ENCODE peak calls at places on chromosomes 6 and 20, in nine cellular contexts. One of them, this sample, is unnamed.

GRCh38 chr20:64080813-64081619 is 1.1 kb downstream of the OPRL1 start:
- DNase-seq in adrenal gland: no peak
- DNase-seq in heart left ventricle: no peak
- DNase-seq in H9: no peak
- DNase-seq in mucosa of descending colon: no peak
- DNase-seq in breast epithelium: no peak
- DNase-seq in pancreas: no peak
- DNase-seq in body of pancreas: no peak
- DNase-seq in adipocyte: no peak
- DNase-seq in this sample: no peak

GRCh38 chr6:100470721-100471120 is 6.0 kb upstream of the SIM1 start:
- DNase-seq in adrenal gland: no peak
- DNase-seq in heart left ventricle: no peak
- DNase-seq in H9: no peak
- DNase-seq in mucosa of descending colon: no peak
- DNase-seq in breast epithelium: no peak
- DNase-seq in pancreas: no peak
- DNase-seq in body of pancreas: no peak
- DNase-seq in adipocyte: no peak
- DNase-seq in this sample: peak; percentile 8

GRCh38 chr6:163193326-163193725 is 221.2 kb upstream of the QKI start:
- DNase-seq in adrenal gland: no peak
- DNase-seq in heart left ventricle: no peak
- DNase-seq in H9: no peak
- DNase-seq in mucosa of descending colon: no peak
- DNase-seq in breast epithelium: no peak
- DNase-seq in pancreas: no peak
- DNase-seq in body of pancreas: no peak
- DNase-seq in adipocyte: no peak
- DNase-seq in this sample: no peak

GRCh38 chr20:48038703-48039102 is 253.4 kb upstream of the SULF2 start:
- DNase-seq in adrenal gland: no peak
- DNase-seq in heart left ventricle: no peak
- DNase-seq in H9: no peak
- DNase-seq in mucosa of descending colon: no peak
- DNase-seq in breast epithelium: no peak
- DNase-seq in pancreas: no peak
- DNase-seq in body of pancreas: no peak
- DNase-seq in adipocyte: no peak
- DNase-seq in this sample: no peak

GRCh38 chr20:21808863-21809664 is 103.6 kb downstream of the PAX1 start:
- DNase-seq in adrenal gland: peak; percentile 45
- DNase-seq in heart left ventricle: peak; percentile 25
- DNase-seq in H9: peak; percentile 80
- DNase-seq in mucosa of descending colon: peak; percentile 56
- DNase-seq in breast epithelium: peak; percentile 61
- DNase-seq in pancreas: peak; percentile 5
- DNase-seq in body of pancreas: peak; percentile 38
- DNase-seq in adipocyte: no peak
- DNase-seq in this sample: peak; percentile 6

GRCh38 chr6:128039542-128039941 is 138.7 kb upstream of the THEMIS start:
- DNase-seq in adrenal gland: no peak
- DNase-seq in heart left ventricle: no peak
- DNase-seq in H9: no peak
- DNase-seq in mucosa of descending colon: no peak
- DNase-seq in breast epithelium: no peak
- DNase-seq in pancreas: no peak
- DNase-seq in body of pancreas: no peak
- DNase-seq in adipocyte: no peak
- DNase-seq in this sample: no peak

GRCh38 chr6:32126880-32127279 is 1.2 kb downstream of the ATF6B start:
- DNase-seq in adrenal gland: no peak
- DNase-seq in heart left ventricle: no peak
- DNase-seq in H9: no peak
- DNase-seq in mucosa of descending colon: no peak
- DNase-seq in breast epithelium: no peak
- DNase-seq in pancreas: no peak
- DNase-seq in body of pancreas: no peak
- DNase-seq in adipocyte: no peak
- DNase-seq in this sample: no peak

GRCh38 chr6:161273356-161273751 is 507 bp downstream of the AGPAT4 start:
- DNase-seq in adrenal gland: peak; percentile 22
- DNase-seq in heart left ventricle: no peak
- DNase-seq in H9: no peak
- DNase-seq in mucosa of descending colon: no peak
- DNase-seq in breast epithelium: no peak
- DNase-seq in pancreas: peak; percentile 7
- DNase-seq in body of pancreas: peak; percentile 25
- DNase-seq in adipocyte: peak; percentile 77
- DNase-seq in this sample: peak; percentile 26

GRCh38 chr6:37347177-37348145 is 6.3 kb upstream of the RNF8 start:
- DNase-seq in adrenal gland: no peak
- DNase-seq in heart left ventricle: no peak
- DNase-seq in H9: no peak
- DNase-seq in mucosa of descending colon: no peak
- DNase-seq in breast epithelium: no peak
- DNase-seq in pancreas: no peak
- DNase-seq in body of pancreas: no peak
- DNase-seq in adipocyte: no peak
- DNase-seq in this sample: no peak
- H3K4me1 ChIP-seq in adrenal gland: no peaks in the 10 kb centered on the region
- H3K4me1 ChIP-seq in heart left ventricle: no peaks in the 10 kb centered on the region
- H3K4me1 ChIP-seq in H9: no peaks in the 10 kb centered on the region
- H3K4me1 ChIP-seq in mucosa of descending colon: no peaks in the 10 kb centered on the region
- H3K4me1 ChIP-seq in breast epithelium: no peaks in the 10 kb centered on the region
- H3K4me1 ChIP-seq in pancreas: no peaks in the 10 kb centered on the region
- H3K4me1 ChIP-seq in body of pancreas: no peaks in the 10 kb centered on the region
- H3K4me1 ChIP-seq in adipocyte: no peaks in the 10 kb centered on the region
- H3K4me1 ChIP-seq in this sample: no peaks in the 10 kb centered on the region

GRCh38 chr6:34059136-34059731 is 86.7 kb downstream of the GRM4 start:
- DNase-seq in adrenal gland: no peak
- DNase-seq in heart left ventricle: no peak
- DNase-seq in H9: no peak
- DNase-seq in mucosa of descending colon: no peak
- DNase-seq in breast epithelium: no peak
- DNase-seq in pancreas: no peak
- DNase-seq in body of pancreas: no peak
- DNase-seq in adipocyte: peak; percentile 33
- DNase-seq in this sample: no peak
- H3K4me1 ChIP-seq in adrenal gland: no peaks in the 10 kb centered on the region
- H3K4me1 ChIP-seq in heart left ventricle: peaks cover 4% of the 10 kb centered on the region
- H3K4me1 ChIP-seq in H9: no peaks in the 10 kb centered on the region
- H3K4me1 ChIP-seq in mucosa of descending colon: no peaks in the 10 kb centered on the region
- H3K4me1 ChIP-seq in breast epithelium: no peaks in the 10 kb centered on the region
- H3K4me1 ChIP-seq in pancreas: no peaks in the 10 kb centered on the region
- H3K4me1 ChIP-seq in body of pancreas: peaks cover 4% of the 10 kb centered on the region
- H3K4me1 ChIP-seq in adipocyte: no peaks in the 10 kb centered on the region
- H3K4me1 ChIP-seq in this sample: peaks cover under 1% of the 10 kb centered on the region

GRCh38 chr6:79601020-79601609 is 30.0 kb upstream of the SH3BGRL2 start:
- DNase-seq in adrenal gland: no peak
- DNase-seq in heart left ventricle: no peak
- DNase-seq in H9: no peak
- DNase-seq in mucosa of descending colon: no peak
- DNase-seq in breast epithelium: no peak
- DNase-seq in pancreas: no peak
- DNase-seq in body of pancreas: peak; percentile 37
- DNase-seq in adipocyte: peak; percentile 74
- DNase-seq in this sample: peak; percentile 83
- H3K4me1 ChIP-seq in adrenal gland: no peaks in the 10 kb centered on the region
- H3K4me1 ChIP-seq in heart left ventricle: no peaks in the 10 kb centered on the region
- H3K4me1 ChIP-seq in H9: no peaks in the 10 kb centered on the region
- H3K4me1 ChIP-seq in mucosa of descending colon: peaks cover 33% of the 10 kb centered on the region
- H3K4me1 ChIP-seq in breast epithelium: no peaks in the 10 kb centered on the region
- H3K4me1 ChIP-seq in pancreas: peaks cover 19% of the 10 kb centered on the region
- H3K4me1 ChIP-seq in body of pancreas: peaks cover 25% of the 10 kb centered on the region
- H3K4me1 ChIP-seq in adipocyte: no peaks in the 10 kb centered on the region
- H3K4me1 ChIP-seq in this sample: peaks cover 16% of the 10 kb centered on the region

DNA sequence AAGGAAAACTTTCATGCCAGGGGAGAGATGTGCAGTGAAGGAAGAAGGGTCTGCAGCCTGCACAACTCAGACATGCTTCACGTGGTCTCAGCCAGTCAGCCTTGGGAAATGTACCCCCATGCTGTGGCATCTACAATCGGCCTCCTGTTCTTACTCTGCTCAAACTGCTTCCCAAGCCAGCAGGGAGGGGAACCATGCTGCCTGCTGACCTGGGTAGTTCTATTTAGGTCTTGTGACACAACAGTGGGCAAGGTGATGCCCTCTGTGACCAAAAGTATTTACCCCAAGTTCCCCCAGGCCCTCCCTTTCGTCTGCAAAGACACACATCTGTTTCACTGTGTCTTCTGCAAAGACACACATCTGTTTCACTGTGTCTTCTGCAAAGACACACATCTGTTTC is 106.9 kb downstream of the SLC23A2 start:
- DNase-seq in adrenal gland: no peak
- DNase-seq in heart left ventricle: no peak
- DNase-seq in H9: no peak
- DNase-seq in mucosa of descending colon: no peak
- DNase-seq in breast epithelium: no peak
- DNase-seq in pancreas: no peak
- DNase-seq in body of pancreas: no peak
- DNase-seq in adipocyte: no peak
- DNase-seq in this sample: no peak
- H3K4me1 ChIP-seq in adrenal gland: peaks cover 27% of the 10 kb centered on the region
- H3K4me1 ChIP-seq in heart left ventricle: peaks cover 3% of the 10 kb centered on the region
- H3K4me1 ChIP-seq in H9: peaks cover 2% of the 10 kb centered on the region
- H3K4me1 ChIP-seq in mucosa of descending colon: peaks cover 18% of the 10 kb centered on the region
- H3K4me1 ChIP-seq in breast epithelium: no peaks in the 10 kb centered on the region
- H3K4me1 ChIP-seq in pancreas: no peaks in the 10 kb centered on the region
- H3K4me1 ChIP-seq in body of pancreas: no peaks in the 10 kb centered on the region
- H3K4me1 ChIP-seq in adipocyte: peaks cover 15% of the 10 kb centered on the region
- H3K4me1 ChIP-seq in this sample: peaks cover 27% of the 10 kb centered on the region

GRCh38 chr6:6723792-6724318 is 135.3 kb downstream of the LY86 start:
- DNase-seq in adrenal gland: no peak
- DNase-seq in heart left ventricle: no peak
- DNase-seq in H9: no peak
- DNase-seq in mucosa of descending colon: no peak
- DNase-seq in breast epithelium: no peak
- DNase-seq in pancreas: no peak
- DNase-seq in body of pancreas: peak; percentile 28
- DNase-seq in adipocyte: no peak
- DNase-seq in this sample: no peak

GRCh38 chr6:6724319-6725119 is 136.0 kb downstream of the LY86 start:
- DNase-seq in adrenal gland: peak; percentile 82
- DNase-seq in heart left ventricle: peak; percentile 75
- DNase-seq in H9: peak; percentile 80
- DNase-seq in mucosa of descending colon: peak; percentile 76
- DNase-seq in breast epithelium: no peak
- DNase-seq in pancreas: peak; percentile 63
- DNase-seq in body of pancreas: peak; percentile 82
- DNase-seq in adipocyte: peak; percentile 86
- DNase-seq in this sample: peak; percentile 73

GRCh38 chr6:6722195-6722594 is 133.7 kb downstream of the LY86 start:
- DNase-seq in adrenal gland: no peak
- DNase-seq in heart left ventricle: no peak
- DNase-seq in H9: no peak
- DNase-seq in mucosa of descending colon: no peak
- DNase-seq in breast epithelium: no peak
- DNase-seq in pancreas: no peak
- DNase-seq in body of pancreas: no peak
- DNase-seq in adipocyte: no peak
- DNase-seq in this sample: no peak

GRCh38 chr6:6723316-6723715 is 134.8 kb downstream of the LY86 start:
- DNase-seq in adrenal gland: no peak
- DNase-seq in heart left ventricle: no peak
- DNase-seq in H9: no peak
- DNase-seq in mucosa of descending colon: no peak
- DNase-seq in breast epithelium: no peak
- DNase-seq in pancreas: no peak
- DNase-seq in body of pancreas: no peak
- DNase-seq in adipocyte: no peak
- DNase-seq in this sample: no peak

DNA sequence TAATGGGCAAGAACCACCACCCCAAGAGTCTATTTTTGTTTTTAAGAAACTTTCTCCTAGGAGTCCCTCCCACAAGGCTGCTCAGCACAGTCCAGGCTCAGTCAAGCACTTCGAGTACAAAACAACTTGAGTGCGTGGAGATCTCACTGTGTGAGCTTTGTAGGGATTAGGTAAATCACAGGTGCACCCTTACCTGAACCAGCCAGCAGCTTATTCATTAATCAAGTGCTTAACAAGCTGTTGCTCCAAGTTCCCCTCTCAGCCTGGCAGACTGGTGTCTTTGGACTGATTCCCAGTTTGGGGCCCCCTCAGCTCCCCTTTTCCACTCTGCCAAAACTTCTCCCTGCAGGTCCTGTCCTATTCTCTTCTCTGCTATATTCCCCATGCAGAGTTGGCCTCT is 133.1 kb downstream of the LY86 start:
- DNase-seq in adrenal gland: no peak
- DNase-seq in heart left ventricle: no peak
- DNase-seq in H9: no peak
- DNase-seq in mucosa of descending colon: no peak
- DNase-seq in breast epithelium: no peak
- DNase-seq in pancreas: peak; percentile 29
- DNase-seq in body of pancreas: peak; percentile 56
- DNase-seq in adipocyte: no peak
- DNase-seq in this sample: no peak
- H3K4me1 ChIP-seq in adrenal gland: peaks cover 12% of the 10 kb centered on the region
- H3K4me1 ChIP-seq in heart left ventricle: peaks cover 52% of the 10 kb centered on the region
- H3K4me1 ChIP-seq in H9: peaks cover 4% of the 10 kb centered on the region
- H3K4me1 ChIP-seq in mucosa of descending colon: peaks cover 33% of the 10 kb centered on the region
- H3K4me1 ChIP-seq in breast epithelium: no peaks in the 10 kb centered on the region
- H3K4me1 ChIP-seq in pancreas: peaks cover 22% of the 10 kb centered on the region
- H3K4me1 ChIP-seq in body of pancreas: peaks cover 35% of the 10 kb centered on the region
- H3K4me1 ChIP-seq in adipocyte: peaks cover 33% of the 10 kb centered on the region
- H3K4me1 ChIP-seq in this sample: peaks cover 19% of the 10 kb centered on the region

DNA sequence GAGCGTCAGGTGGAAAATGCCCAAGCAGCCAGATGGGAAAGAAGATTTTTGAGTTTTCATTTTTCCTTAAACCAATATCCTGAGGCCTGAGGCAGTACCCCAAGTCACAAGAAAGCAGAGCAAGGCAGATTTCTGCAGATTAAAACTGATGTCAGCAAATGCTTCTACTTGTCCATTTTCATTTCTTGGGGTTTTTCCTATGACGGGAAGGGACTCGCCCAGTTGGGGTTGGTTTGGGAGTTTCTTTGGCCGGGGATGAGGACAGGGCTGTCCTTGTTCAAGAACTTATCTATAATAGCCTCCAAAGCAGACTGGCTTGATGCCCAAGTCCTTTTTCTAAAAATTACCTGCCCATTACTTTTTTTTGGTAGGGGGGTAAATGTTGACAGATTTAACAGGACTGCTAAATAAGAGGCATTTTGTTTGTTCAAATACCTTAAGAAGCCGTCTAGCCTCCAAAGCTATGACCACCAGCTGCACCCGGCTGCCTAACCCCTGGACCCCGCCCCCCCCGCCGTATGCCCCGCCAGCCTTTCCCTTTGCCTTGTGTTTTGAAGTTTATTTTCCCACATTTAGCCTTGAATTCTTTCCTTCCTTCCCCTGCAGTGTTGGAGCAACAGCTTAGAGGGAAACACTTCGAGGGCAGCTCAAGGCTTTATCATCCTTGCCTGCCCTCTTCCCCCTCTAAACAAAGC is 2.5 kb downstream of the KCNK5 start:
- DNase-seq in adrenal gland: no peak
- DNase-seq in heart left ventricle: no peak
- DNase-seq in H9: no peak
- DNase-seq in mucosa of descending colon: no peak
- DNase-seq in breast epithelium: no peak
- DNase-seq in pancreas: no peak
- DNase-seq in body of pancreas: no peak
- DNase-seq in adipocyte: no peak
- DNase-seq in this sample: no peak
- H3K4me1 ChIP-seq in adrenal gland: peaks cover 14% of the 10 kb centered on the region
- H3K4me1 ChIP-seq in heart left ventricle: peaks cover 7% of the 10 kb centered on the region
- H3K4me1 ChIP-seq in H9: peaks cover 30% of the 10 kb centered on the region
- H3K4me1 ChIP-seq in mucosa of descending colon: peaks cover 25% of the 10 kb centered on the region
- H3K4me1 ChIP-seq in breast epithelium: no peaks in the 10 kb centered on the region
- H3K4me1 ChIP-seq in pancreas: no peaks in the 10 kb centered on the region
- H3K4me1 ChIP-seq in body of pancreas: peaks cover 35% of the 10 kb centered on the region
- H3K4me1 ChIP-seq in adipocyte: peaks cover 36% of the 10 kb centered on the region
- H3K4me1 ChIP-seq in this sample: no peaks in the 10 kb centered on the region

GRCh38 chr20:44207066-44207723 is 3.4 kb downstream of the OSER1 start:
- DNase-seq in adrenal gland: no peak
- DNase-seq in heart left ventricle: no peak
- DNase-seq in H9: no peak
- DNase-seq in mucosa of descending colon: no peak
- DNase-seq in breast epithelium: no peak
- DNase-seq in pancreas: no peak
- DNase-seq in body of pancreas: no peak
- DNase-seq in adipocyte: peak; percentile 54
- DNase-seq in this sample: no peak
- H3K4me1 ChIP-seq in adrenal gland: peaks cover 36% of the 10 kb centered on the region
- H3K4me1 ChIP-seq in heart left ventricle: peaks cover 74% of the 10 kb centered on the region
- H3K4me1 ChIP-seq in H9: peaks cover 3% of the 10 kb centered on the region
- H3K4me1 ChIP-seq in mucosa of descending colon: peaks cover 44% of the 10 kb centered on the region
- H3K4me1 ChIP-seq in breast epithelium: peaks cover 16% of the 10 kb centered on the region
- H3K4me1 ChIP-seq in pancreas: peaks cover 47% of the 10 kb centered on the region
- H3K4me1 ChIP-seq in body of pancreas: peaks cover 48% of the 10 kb centered on the region
- H3K4me1 ChIP-seq in adipocyte: peaks cover 64% of the 10 kb centered on the region
- H3K4me1 ChIP-seq in this sample: peaks cover 69% of the 10 kb centered on the region